ENCODE peak calls at places on chromosome 20, in seven cellular contexts. F is thyroid gland, N is astrocyte of the hippocampus, A is psoas muscle, S is HT-29, X is HFFc6, P is ELR. Z is an unnamed sample.

GRCh38 chr20:11041396-11041795 is 367.6 kb upstream of the JAG1 start:
- DNase-seq in X (no peak), P (peak), N (no peak), A (no peak), F (no peak), S (no peak), Z (no peak)

GRCh38 chr20:45138451-45139300 is 14.4 kb upstream of the WFDC12 start:
- DNase-seq in S (peak), X (no peak), P (peak), F (peak), N (no peak), A (peak), Z (peak)

GRCh38 chr20:5949943-5950270 is 426 bp downstream of the TRMT6 start:
- DNase-seq in F (no peak), X (no peak), A (no peak), S (no peak), N (no peak), P (peak), Z (no peak)

GRCh38 chr20:5531318-5532081 is 214.7 kb upstream of the PROKR2 start:
- DNase-seq in N (peak), A (no peak), P (peak), S (no peak), X (peak), F (no peak), Z (no peak)

GRCh38 chr20:54746796-54747195 is 271.4 kb downstream of the DOK5 start:
- DNase-seq in S (no peak), F (no peak), N (no peak), P (no peak), A (no peak), X (no peak), Z (no peak)

GRCh38 chr20:14568701-14569100 is 231.3 kb upstream of the FLRT3 start:
- DNase-seq in F (no peak), X (no peak), P (no peak), S (no peak), N (peak), A (no peak), Z (peak)

GRCh38 chr20:57043091-57043490 is 223.3 kb downstream of the BMP7 start:
- DNase-seq in N (no peak), X (no peak), A (no peak), S (no peak), F (no peak), P (no peak), Z (no peak)

GRCh38 chr20:24610341-24611115 is 141.1 kb downstream of the SYNDIG1 start:
- DNase-seq in A (no peak), X (no peak), S (no peak), P (no peak), N (peak), F (no peak), Z (peak)

GRCh38 chr20:33521461-33521860 is 31.6 kb downstream of the CBFA2T2 start:
- DNase-seq in N (no peak), S (no peak), P (no peak), F (no peak), X (no peak), A (no peak), Z (no peak)

GRCh38 chr20:63856111-63856511 is 5.2 kb upstream of the ABHD16B start:
- DNase-seq in F (no peak), N (no peak), A (no peak), S (no peak), P (no peak), X (no peak), Z (peak)

GRCh38 chr20:57680131-57680716 is 29.6 kb downstream of the PMEPA1 start:
- DNase-seq in X (no peak), S (no peak), N (no peak), F (no peak), P (no peak), A (no peak), Z (no peak)

GRCh38 chr20:38123021-38123587 is 42.0 kb downstream of the TGM2 start:
- DNase-seq in F (no peak), A (peak), P (peak), X (peak), S (no peak), N (peak), Z (peak)

Z was measured in mesendoderm.